ENCODE peak calls at places on chromosome 7, in five cellular contexts. S is posterior vena cava, A is left ventricle myocardium inferior, D is Daoy, N is non-pigmented ciliary epithelial cell. C is an unnamed sample.

GRCh38 chr7:129468087-129468486 is 33.9 kb downstream of the STRIP2 start:
- DNase-seq in S (no peak), A (no peak), D (no peak), N (peak), C (peak)

GRCh38 chr7:151940048-151940845 is 16.0 kb upstream of the GALNTL5 start:
- DNase-seq in S (peak), A (peak), D (peak), N (peak), C (peak)

GRCh38 chr7:45252248-45252647 is 94.7 kb downstream of the RAMP3 start:
- DNase-seq in S (no peak), A (no peak), D (no peak), N (no peak), C (no peak)

GRCh38 chr7:109637428-109637827 is 1067.8 kb downstream of the DNAJB9 start:
- DNase-seq in S (no peak), A (no peak), D (no peak), N (no peak), C (no peak)

GRCh38 chr7:101241015-101241363 is 3.4 kb upstream of the CLDN15 start:
- DNase-seq in S (no peak), A (no peak), D (no peak), N (no peak), C (no peak)

GRCh38 chr7:31432831-31433340 is 81.0 kb upstream of the ITPRID1 start:
- DNase-seq in S (no peak), A (no peak), D (peak), N (no peak), C (peak)

GRCh38 chr7:99579281-99579955 is 18.6 kb upstream of the TMEM225B start:
- DNase-seq in S (no peak), A (no peak), D (no peak), N (no peak), C (no peak)

GRCh38 chr7:5758753-5759330 is 22.6 kb downstream of the RNF216 start:
- DNase-seq in S (peak), A (no peak), D (no peak), N (no peak), C (no peak)

GRCh38 chr7:111953611-111954010 is 252.6 kb downstream of the DOCK4 start:
- DNase-seq in S (no peak), A (no peak), D (peak), N (no peak), C (peak)

GRCh38 chr7:39535720-39536119 is 30.5 kb upstream of the YAE1 start:
- DNase-seq in S (no peak), A (no peak), D (no peak), N (no peak), C (no peak)

GRCh38 chr7:12244129-12244528 is 33.0 kb downstream of the TMEM106B start:
- DNase-seq in S (no peak), A (no peak), D (peak), N (no peak), C (peak)

GRCh38 chr7:106071356-106071998 is 40.6 kb downstream of the SYPL1 start:
- DNase-seq in S (no peak), A (no peak), D (peak), N (no peak), C (no peak)

GRCh38 chr7:74027683-74028320 is at the start of gene ELN:
- DNase-seq in S (peak), A (peak), D (no peak), N (no peak), C (no peak)

GRCh38 chr7:83111391-83111790 is 51.3 kb downstream of the PCLO start:
- DNase-seq in S (no peak), A (no peak), D (peak), N (no peak), C (peak)

GRCh38 chr7:140176811-140177702 is at the start of gene KDM7A:
- DNase-seq in S (peak), A (peak), D (peak), N (peak), C (peak)

GRCh38 chr7:119270644-119271043 is 1002.3 kb upstream of the KCND2 start:
- DNase-seq in S (peak), A (no peak), D (no peak), N (no peak), C (no peak)

C was measured in M059J.